ENCODE peak calls at places on chromosomes 7 and 10, in six cellular contexts. One of them, this sample, is unnamed.

GRCh38 chr7:150451833-150452431 is 1.5 kb downstream of the GIMAP8 start:
- DNase-seq in K562: no peak
- DNase-seq in H1: no peak
- DNase-seq in WTC11: no peak
- DNase-seq in GM12878: no peak
- DNase-seq in HepG2: no peak
- DNase-seq in this sample: no peak

GRCh38 chr7:123975049-123975448 is 50.0 kb downstream of the SPAM1 start:
- DNase-seq in K562: no peak
- DNase-seq in H1: no peak
- DNase-seq in WTC11: no peak
- DNase-seq in GM12878: no peak
- DNase-seq in HepG2: no peak
- DNase-seq in this sample: no peak

GRCh38 chr10:110967009-110967630 is 47.7 kb downstream of the SHOC2 start:
- DNase-seq in K562: no peak
- DNase-seq in H1: no peak
- DNase-seq in WTC11: no peak
- DNase-seq in GM12878: no peak
- DNase-seq in HepG2: no peak
- DNase-seq in this sample: no peak

GRCh38 chr10:48683424-48683823 is 1.2 kb upstream of the WDFY4 start:
- DNase-seq in K562: no peak
- DNase-seq in H1: no peak
- DNase-seq in WTC11: no peak
- DNase-seq in GM12878: no peak
- DNase-seq in HepG2: no peak
- DNase-seq in this sample: no peak

GRCh38 chr7:26151953-26152781 is at the start of gene NFE2L3:
- DNase-seq in K562: peak
- DNase-seq in H1: no peak
- DNase-seq in WTC11: peak
- DNase-seq in GM12878: no peak
- DNase-seq in HepG2: peak
- DNase-seq in this sample: peak

GRCh38 chr10:74163313-74164068 is 12.5 kb downstream of the ADK start:
- DNase-seq in K562: no peak
- DNase-seq in H1: no peak
- DNase-seq in WTC11: no peak
- DNase-seq in GM12878: no peak
- DNase-seq in HepG2: no peak
- DNase-seq in this sample: no peak

GRCh38 chr7:112654322-112655216 is 135.6 kb downstream of the TMEM168 start:
- DNase-seq in K562: no peak
- DNase-seq in H1: no peak
- DNase-seq in WTC11: no peak
- DNase-seq in GM12878: no peak
- DNase-seq in HepG2: no peak
- DNase-seq in this sample: no peak

GRCh38 chr7:119270045-119270464 is 1002.9 kb upstream of the KCND2 start:
- DNase-seq in K562: peak
- DNase-seq in H1: peak
- DNase-seq in WTC11: peak
- DNase-seq in GM12878: no peak
- DNase-seq in HepG2: peak
- DNase-seq in this sample: peak

GRCh38 chr10:58475322-58476277 is 37.1 kb upstream of the BICC1 start:
- DNase-seq in K562: no peak
- DNase-seq in H1: no peak
- DNase-seq in WTC11: no peak
- DNase-seq in GM12878: no peak
- DNase-seq in HepG2: no peak
- DNase-seq in this sample: no peak

GRCh38 chr10:43686414-43686813 is 37.7 kb upstream of the ZNF32 start:
- DNase-seq in K562: peak
- DNase-seq in H1: no peak
- DNase-seq in WTC11: no peak
- DNase-seq in GM12878: no peak
- DNase-seq in HepG2: no peak
- DNase-seq in this sample: peak

GRCh38 chr7:16695621-16696237 is 49.7 kb downstream of the BZW2 start:
- DNase-seq in K562: peak
- DNase-seq in H1: no peak
- DNase-seq in WTC11: peak
- DNase-seq in GM12878: no peak
- DNase-seq in HepG2: peak
- DNase-seq in this sample: peak

GRCh38 chr7:151245360-151246160 is 2.9 kb downstream of the SMARCD3 start:
- DNase-seq in K562: peak
- DNase-seq in H1: no peak
- DNase-seq in WTC11: peak
- DNase-seq in GM12878: no peak
- DNase-seq in HepG2: no peak
- DNase-seq in this sample: peak

GRCh38 chr7:13903997-13904396 is 85.5 kb downstream of the ETV1 start:
- DNase-seq in K562: no peak
- DNase-seq in H1: no peak
- DNase-seq in WTC11: no peak
- DNase-seq in GM12878: no peak
- DNase-seq in HepG2: no peak
- DNase-seq in this sample: no peak

GRCh38 chr7:53658956-53659355 is 623.5 kb downstream of the POM121L12 start:
- DNase-seq in K562: no peak
- DNase-seq in H1: no peak
- DNase-seq in WTC11: no peak
- DNase-seq in GM12878: no peak
- DNase-seq in HepG2: no peak
- DNase-seq in this sample: no peak

GRCh38 chr10:44176311-44176710 is 208.6 kb downstream of the CXCL12 start:
- DNase-seq in K562: no peak
- DNase-seq in H1: no peak
- DNase-seq in WTC11: no peak
- DNase-seq in GM12878: no peak
- DNase-seq in HepG2: no peak
- DNase-seq in this sample: no peak

GRCh38 chr7:20721086-20721485 is 65.6 kb downstream of the SP8 start:
- DNase-seq in K562: no peak
- DNase-seq in H1: no peak
- DNase-seq in WTC11: no peak
- DNase-seq in GM12878: no peak
- DNase-seq in HepG2: no peak
- DNase-seq in this sample: no peak

GRCh38 chr10:127855976-127856375 is 36.8 kb downstream of the CLRN3 start:
- DNase-seq in K562: no peak
- DNase-seq in H1: no peak
- DNase-seq in WTC11: no peak
- DNase-seq in GM12878: no peak
- DNase-seq in HepG2: no peak
- DNase-seq in this sample: no peak

GRCh38 chr10:113604572-113604971 is 51.7 kb downstream of the HABP2 start:
- DNase-seq in K562: no peak
- DNase-seq in H1: no peak
- DNase-seq in WTC11: no peak
- DNase-seq in GM12878: no peak
- DNase-seq in HepG2: no peak
- DNase-seq in this sample: no peak

GRCh38 chr7:17183630-17184328 is 114.7 kb upstream of the AHR start:
- DNase-seq in K562: no peak
- DNase-seq in H1: no peak
- DNase-seq in WTC11: no peak
- DNase-seq in GM12878: no peak
- DNase-seq in HepG2: no peak
- DNase-seq in this sample: no peak

GRCh38 chr7:44787041-44787440 is 9.4 kb upstream of the PPIA start:
- DNase-seq in K562: no peak
- DNase-seq in H1: no peak
- DNase-seq in WTC11: no peak
- DNase-seq in GM12878: no peak
- DNase-seq in HepG2: no peak
- DNase-seq in this sample: no peak

GRCh38 chr10:71075759-71076472 is 136.5 kb upstream of the UNC5B start:
- DNase-seq in K562: no peak
- DNase-seq in H1: no peak
- DNase-seq in WTC11: peak
- DNase-seq in GM12878: no peak
- DNase-seq in HepG2: no peak
- DNase-seq in this sample: no peak

GRCh38 chr7:35253680-35254495 is at the start of gene TBX20:
- DNase-seq in K562: no peak
- DNase-seq in H1: no peak
- DNase-seq in WTC11: peak
- DNase-seq in GM12878: no peak
- DNase-seq in HepG2: no peak
- DNase-seq in this sample: peak

GRCh38 chr10:36612436-36612835 is 513.0 kb upstream of the ANKRD30A start:
- DNase-seq in K562: no peak
- DNase-seq in H1: no peak
- DNase-seq in WTC11: peak
- DNase-seq in GM12878: no peak
- DNase-seq in HepG2: no peak
- DNase-seq in this sample: peak

DNA sequence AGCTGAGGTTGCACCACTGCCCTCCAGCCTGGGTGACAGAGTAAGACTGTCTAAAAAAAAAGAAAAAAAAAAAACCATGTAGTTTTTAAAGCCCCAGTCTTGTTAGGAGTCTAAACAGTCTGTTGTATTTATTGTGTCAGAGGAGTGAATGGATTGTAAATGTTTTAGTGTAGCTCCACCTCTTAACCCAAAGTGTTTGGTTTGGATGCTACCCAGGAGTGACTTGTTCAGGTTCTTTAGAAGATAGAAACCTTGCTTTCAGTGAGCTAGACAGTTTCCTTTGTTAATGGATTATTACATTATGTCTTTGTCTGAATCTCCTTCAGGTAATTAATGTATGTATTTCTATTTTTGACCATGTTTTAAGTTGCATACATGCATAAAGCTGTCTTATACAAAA is 97.6 kb downstream of the TAF3 start:
- DNase-seq in K562: no peak
- DNase-seq in H1: no peak
- DNase-seq in WTC11: no peak
- DNase-seq in GM12878: no peak
- DNase-seq in HepG2: no peak
- DNase-seq in this sample: no peak
- TF ChIP-seq CREB1 in K562: no peak
- TF ChIP-seq CREB1 in H1: no peak
- TF ChIP-seq CREB1 in WTC11: no peak
- TF ChIP-seq CREB1 in GM12878: no peak
- TF ChIP-seq CREB1 in HepG2: no peak
- TF ChIP-seq CREB1 in this sample: no peak

GRCh38 chr10:51358227-51358626 is 283.9 kb downstream of the PRKG1 start:
- DNase-seq in K562: no peak
- DNase-seq in H1: no peak
- DNase-seq in WTC11: no peak
- DNase-seq in GM12878: no peak
- DNase-seq in HepG2: no peak
- DNase-seq in this sample: no peak
- TF ChIP-seq CREB1 in K562: no peak
- TF ChIP-seq CREB1 in H1: no peak
- TF ChIP-seq CREB1 in WTC11: no peak
- TF ChIP-seq CREB1 in GM12878: no peak
- TF ChIP-seq CREB1 in HepG2: no peak
- TF ChIP-seq CREB1 in this sample: no peak

GRCh38 chr10:133313192-133313591 is 4.5 kb downstream of the ZNF511 start:
- DNase-seq in K562: no peak
- DNase-seq in H1: no peak
- DNase-seq in WTC11: no peak
- DNase-seq in GM12878: no peak
- DNase-seq in HepG2: no peak
- DNase-seq in this sample: no peak

GRCh38 chr10:133312769-133313145 is 4.0 kb downstream of the ZNF511 start:
- DNase-seq in K562: no peak
- DNase-seq in H1: no peak
- DNase-seq in WTC11: no peak
- DNase-seq in GM12878: no peak
- DNase-seq in HepG2: no peak
- DNase-seq in this sample: no peak

GRCh38 chr10:133311570-133311969 is 2.9 kb downstream of the ZNF511 start:
- DNase-seq in K562: no peak
- DNase-seq in H1: no peak
- DNase-seq in WTC11: no peak
- DNase-seq in GM12878: no peak
- DNase-seq in HepG2: no peak
- DNase-seq in this sample: no peak

GRCh38 chr10:133310789-133311188 is 2.1 kb downstream of the ZNF511 start:
- DNase-seq in K562: no peak
- DNase-seq in H1: no peak
- DNase-seq in WTC11: no peak
- DNase-seq in GM12878: no peak
- DNase-seq in HepG2: no peak
- DNase-seq in this sample: no peak

DNA sequence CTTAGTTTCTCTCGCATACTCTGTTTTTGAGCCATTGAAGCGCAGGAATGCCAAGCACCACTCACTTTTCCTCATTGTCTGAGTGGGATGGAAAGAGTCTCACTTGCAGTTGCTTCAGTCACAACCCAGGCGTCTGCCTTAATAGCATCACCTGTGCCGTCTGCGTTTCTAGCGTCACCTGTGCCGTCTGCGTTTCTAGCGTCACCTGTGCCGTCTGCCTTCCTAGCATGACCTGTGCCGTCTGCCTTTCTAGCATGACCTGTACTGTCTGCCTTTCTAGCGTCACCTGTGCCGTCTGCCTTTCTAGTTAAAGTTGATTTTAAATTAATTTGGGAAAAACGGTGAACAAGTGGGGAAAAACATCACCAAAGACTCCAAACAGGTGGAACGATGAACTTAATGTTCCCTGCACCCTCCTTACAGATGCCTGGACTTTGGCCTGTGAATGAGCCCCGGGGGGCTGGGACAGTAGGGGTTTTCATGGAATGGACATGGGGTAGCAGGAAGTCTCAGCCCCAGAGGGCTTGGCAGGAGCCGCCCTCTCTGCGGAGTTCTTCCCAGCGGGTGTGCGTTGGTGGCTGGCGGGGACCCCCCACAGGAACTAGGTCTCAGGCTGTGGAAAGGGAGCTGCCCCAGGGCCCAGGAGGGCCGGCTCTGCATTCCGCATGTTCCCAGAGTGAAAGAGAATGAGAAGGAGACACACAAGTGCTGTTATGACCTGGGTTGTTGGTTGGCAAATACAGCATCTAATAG is 3.5 kb downstream of the ZNF511 start:
- DNase-seq in K562: no peak
- DNase-seq in H1: no peak
- DNase-seq in WTC11: no peak
- DNase-seq in GM12878: no peak
- DNase-seq in HepG2: no peak
- DNase-seq in this sample: no peak
- TF ChIP-seq CREB1 in K562: no peak
- TF ChIP-seq CREB1 in H1: no peak
- TF ChIP-seq CREB1 in WTC11: no peak
- TF ChIP-seq CREB1 in GM12878: no peak
- TF ChIP-seq CREB1 in HepG2: no peak
- TF ChIP-seq CREB1 in this sample: no peak

GRCh38 chr7:93601363-93601762 is 26.8 kb upstream of the CALCR start:
- DNase-seq in K562: no peak
- DNase-seq in H1: no peak
- DNase-seq in WTC11: no peak
- DNase-seq in GM12878: no peak
- DNase-seq in HepG2: no peak
- DNase-seq in this sample: peak
- TF ChIP-seq CREB1 in K562: no peak
- TF ChIP-seq CREB1 in H1: no peak
- TF ChIP-seq CREB1 in WTC11: no peak
- TF ChIP-seq CREB1 in GM12878: no peak
- TF ChIP-seq CREB1 in HepG2: no peak
- TF ChIP-seq CREB1 in this sample: no peak

This sample was measured in GM23338.